ENCODE peak calls at places on chromosomes 3 and 15, in seven cellular contexts. C is NCI-H187, Y is NCI-H1694 treated with DMSO at 0.1 percent for 48 hours, D is GM19239, V is Ammon's horn, F is endothelial cell of umbilical vein, R is GM23248. U is an unnamed sample.

GRCh38 chr3:193605876-193606275 is 12.9 kb downstream of the OPA1 start:
- DNase-seq in C (peak), F (peak), Y (peak), V (peak), D (no peak), R (peak), U (peak)

GRCh38 chr3:184354121-184354728 is 7.2 kb downstream of the CLCN2 start:
- DNase-seq in C (peak), D (no peak), R (peak), Y (peak), F (peak), V (peak), U (no peak)

GRCh38 chr15:34252545-34252944 is 27.7 kb downstream of the EMC4 start:
- DNase-seq in F (no peak), D (no peak), Y (no peak), R (peak), C (no peak), V (no peak), U (no peak)

GRCh38 chr3:27134165-27134796 is 234.9 kb downstream of the NEK10 start:
- DNase-seq in D (peak), F (peak), C (peak), R (peak), V (peak), Y (peak), U (peak)

GRCh38 chr3:48595526-48596121 is 495 bp upstream of the COL7A1 start:
- DNase-seq in R (peak), V (no peak), F (peak), Y (no peak), C (no peak), D (no peak), U (peak)

GRCh38 chr15:81196576-81197254 is at the start of gene IL16:
- DNase-seq in Y (no peak), F (no peak), V (no peak), D (no peak), C (no peak), R (no peak), U (no peak)

GRCh38 chr15:35557544-35557943 is 11.6 kb upstream of the DPH6 start:
- DNase-seq in R (peak), V (no peak), Y (no peak), C (no peak), F (no peak), D (no peak), U (peak)

GRCh38 chr3:33954956-33955355 is 156.5 kb downstream of the PDCD6IP start:
- DNase-seq in D (no peak), Y (no peak), C (no peak), F (peak), R (no peak), V (no peak), U (peak)

GRCh38 chr15:56428821-56429458 is 36.0 kb downstream of the MNS1 start:
- DNase-seq in R (peak), D (peak), C (no peak), V (peak), F (peak), Y (peak), U (peak)

GRCh38 chr15:92059036-92059970 is 205.8 kb downstream of the SLCO3A1 start:
- DNase-seq in R (no peak), Y (peak), D (no peak), V (no peak), F (no peak), C (no peak), U (no peak)

GRCh38 chr15:69957175-69957574 is 140.5 kb downstream of the TLE3 start:
- DNase-seq in D (no peak), V (no peak), R (no peak), F (no peak), Y (no peak), C (no peak), U (no peak)

GRCh38 chr3:35638640-35639250 is 580 bp upstream of the ARPP21 start:
- DNase-seq in R (no peak), V (peak), F (no peak), C (no peak), D (no peak), Y (no peak), U (no peak)

GRCh38 chr15:32641517-32642059 is at the start of gene SCG5:
- DNase-seq in C (peak), R (no peak), D (no peak), F (peak), Y (no peak), V (peak), U (no peak)